ENCODE peak calls at places on chromosomes 5 and 9, in eight cellular contexts. One of them, this sample, is unnamed.

GRCh38 chr5:64180661-64181343 is 15.2 kb downstream of the RNF180 start:
- DNase-seq in ACHN: no peak
- DNase-seq in Ammon's horn: no peak
- DNase-seq in cerebellum: no peak
- DNase-seq in AML-193: no peak
- DNase-seq in breast epithelium: no peak
- DNase-seq in naive thymus-derived CD4-positive, alpha-beta T cell: no peak
- DNase-seq in GM12878: no peak
- DNase-seq in this sample: no peak

GRCh38 chr5:154368041-154368800 is 77.6 kb upstream of the SAP30L start:
- DNase-seq in breast epithelium: no peak
- DNase-seq in naive thymus-derived CD4-positive, alpha-beta T cell: no peak
- DNase-seq in AML-193: no peak
- DNase-seq in ACHN: peak
- DNase-seq in cerebellum: no peak
- DNase-seq in GM12878: no peak
- DNase-seq in Ammon's horn: no peak
- DNase-seq in this sample: no peak

GRCh38 chr5:45696206-45696836 is at the start of gene HCN1:
- DNase-seq in AML-193: no peak
- DNase-seq in Ammon's horn: peak
- DNase-seq in GM12878: no peak
- DNase-seq in cerebellum: peak
- DNase-seq in breast epithelium: peak
- DNase-seq in ACHN: peak
- DNase-seq in naive thymus-derived CD4-positive, alpha-beta T cell: no peak
- DNase-seq in this sample: no peak

GRCh38 chr9:71765693-71766092 is 2.6 kb downstream of the CEMIP2 start:
- DNase-seq in ACHN: no peak
- DNase-seq in breast epithelium: no peak
- DNase-seq in GM12878: no peak
- DNase-seq in naive thymus-derived CD4-positive, alpha-beta T cell: no peak
- DNase-seq in cerebellum: no peak
- DNase-seq in Ammon's horn: no peak
- DNase-seq in AML-193: no peak
- DNase-seq in this sample: no peak

GRCh38 chr5:156477196-156477595 is 150.2 kb downstream of the SGCD start:
- DNase-seq in Ammon's horn: no peak
- DNase-seq in cerebellum: no peak
- DNase-seq in naive thymus-derived CD4-positive, alpha-beta T cell: no peak
- DNase-seq in ACHN: no peak
- DNase-seq in GM12878: no peak
- DNase-seq in AML-193: no peak
- DNase-seq in breast epithelium: no peak
- DNase-seq in this sample: no peak

GRCh38 chr5:17132444-17133083 is 84.9 kb upstream of the BASP1 start:
- DNase-seq in breast epithelium: no peak
- DNase-seq in naive thymus-derived CD4-positive, alpha-beta T cell: no peak
- DNase-seq in ACHN: peak
- DNase-seq in Ammon's horn: peak
- DNase-seq in cerebellum: peak
- DNase-seq in AML-193: peak
- DNase-seq in GM12878: no peak
- DNase-seq in this sample: no peak

GRCh38 chr9:77802064-77802463 is 153.9 kb upstream of the GNA14 start:
- DNase-seq in breast epithelium: no peak
- DNase-seq in ACHN: no peak
- DNase-seq in Ammon's horn: no peak
- DNase-seq in naive thymus-derived CD4-positive, alpha-beta T cell: no peak
- DNase-seq in GM12878: no peak
- DNase-seq in cerebellum: no peak
- DNase-seq in AML-193: no peak
- DNase-seq in this sample: no peak

GRCh38 chr5:135450957-135451356 is 1.2 kb downstream of the TIFAB start:
- DNase-seq in cerebellum: no peak
- DNase-seq in Ammon's horn: no peak
- DNase-seq in AML-193: no peak
- DNase-seq in GM12878: no peak
- DNase-seq in ACHN: no peak
- DNase-seq in naive thymus-derived CD4-positive, alpha-beta T cell: no peak
- DNase-seq in breast epithelium: no peak
- DNase-seq in this sample: no peak

GRCh38 chr9:27749838-27750237 is 176.6 kb upstream of the C9orf72 start:
- DNase-seq in ACHN: no peak
- DNase-seq in cerebellum: no peak
- DNase-seq in GM12878: no peak
- DNase-seq in Ammon's horn: peak
- DNase-seq in AML-193: no peak
- DNase-seq in breast epithelium: no peak
- DNase-seq in naive thymus-derived CD4-positive, alpha-beta T cell: no peak
- DNase-seq in this sample: no peak

GRCh38 chr5:1002836-1003235 is 5.8 kb upstream of the NKD2 start:
- DNase-seq in breast epithelium: no peak
- DNase-seq in cerebellum: no peak
- DNase-seq in AML-193: no peak
- DNase-seq in ACHN: no peak
- DNase-seq in Ammon's horn: no peak
- DNase-seq in GM12878: no peak
- DNase-seq in naive thymus-derived CD4-positive, alpha-beta T cell: no peak
- DNase-seq in this sample: no peak

GRCh38 chr5:78586251-78586650 is 62.3 kb downstream of the LHFPL2 start:
- DNase-seq in GM12878: no peak
- DNase-seq in AML-193: peak
- DNase-seq in breast epithelium: no peak
- DNase-seq in Ammon's horn: peak
- DNase-seq in naive thymus-derived CD4-positive, alpha-beta T cell: no peak
- DNase-seq in ACHN: peak
- DNase-seq in cerebellum: no peak
- DNase-seq in this sample: no peak

GRCh38 chr5:118857700-118858099 is 130.6 kb downstream of the DTWD2 start:
- DNase-seq in Ammon's horn: no peak
- DNase-seq in cerebellum: no peak
- DNase-seq in GM12878: no peak
- DNase-seq in AML-193: peak
- DNase-seq in naive thymus-derived CD4-positive, alpha-beta T cell: no peak
- DNase-seq in breast epithelium: no peak
- DNase-seq in ACHN: no peak
- DNase-seq in this sample: no peak

GRCh38 chr5:14017904-14018303 is 73.4 kb upstream of the DNAH5 start:
- DNase-seq in AML-193: no peak
- DNase-seq in ACHN: no peak
- DNase-seq in breast epithelium: no peak
- DNase-seq in GM12878: no peak
- DNase-seq in cerebellum: no peak
- DNase-seq in Ammon's horn: no peak
- DNase-seq in naive thymus-derived CD4-positive, alpha-beta T cell: no peak
- DNase-seq in this sample: no peak

GRCh38 chr5:85049020-85049419 is 664.3 kb upstream of the EDIL3 start:
- DNase-seq in cerebellum: no peak
- DNase-seq in ACHN: peak
- DNase-seq in naive thymus-derived CD4-positive, alpha-beta T cell: no peak
- DNase-seq in breast epithelium: no peak
- DNase-seq in Ammon's horn: peak
- DNase-seq in GM12878: no peak
- DNase-seq in AML-193: no peak
- DNase-seq in this sample: no peak

GRCh38 chr9:127608104-127608966 is 3.7 kb upstream of the STXBP1 start:
- DNase-seq in Ammon's horn: peak
- DNase-seq in GM12878: no peak
- DNase-seq in cerebellum: peak
- DNase-seq in breast epithelium: peak
- DNase-seq in AML-193: peak
- DNase-seq in ACHN: peak
- DNase-seq in naive thymus-derived CD4-positive, alpha-beta T cell: peak
- DNase-seq in this sample: peak

GRCh38 chr9:133103183-133103986 is 17.7 kb downstream of the RALGDS start:
- DNase-seq in cerebellum: peak
- DNase-seq in GM12878: no peak
- DNase-seq in AML-193: peak
- DNase-seq in ACHN: peak
- DNase-seq in naive thymus-derived CD4-positive, alpha-beta T cell: peak
- DNase-seq in Ammon's horn: peak
- DNase-seq in breast epithelium: no peak
- DNase-seq in this sample: peak

GRCh38 chr5:77955577-77955976 is 179.4 kb upstream of the TBCA start:
- DNase-seq in cerebellum: no peak
- DNase-seq in Ammon's horn: no peak
- DNase-seq in AML-193: no peak
- DNase-seq in breast epithelium: no peak
- DNase-seq in naive thymus-derived CD4-positive, alpha-beta T cell: no peak
- DNase-seq in GM12878: no peak
- DNase-seq in ACHN: no peak
- DNase-seq in this sample: no peak

GRCh38 chr5:115962239-115962564 is at the start of gene LVRN:
- DNase-seq in GM12878: no peak
- DNase-seq in cerebellum: no peak
- DNase-seq in AML-193: no peak
- DNase-seq in breast epithelium: no peak
- DNase-seq in Ammon's horn: no peak
- DNase-seq in naive thymus-derived CD4-positive, alpha-beta T cell: no peak
- DNase-seq in ACHN: no peak
- DNase-seq in this sample: no peak

GRCh38 chr9:127570533-127571111 is 41.5 kb upstream of the STXBP1 start:
- DNase-seq in AML-193: no peak
- DNase-seq in GM12878: no peak
- DNase-seq in Ammon's horn: no peak
- DNase-seq in naive thymus-derived CD4-positive, alpha-beta T cell: no peak
- DNase-seq in breast epithelium: no peak
- DNase-seq in ACHN: peak
- DNase-seq in cerebellum: no peak
- DNase-seq in this sample: no peak

GRCh38 chr5:29587806-29588205 is 1605.7 kb upstream of the CDH6 start:
- DNase-seq in breast epithelium: no peak
- DNase-seq in ACHN: no peak
- DNase-seq in cerebellum: no peak
- DNase-seq in AML-193: no peak
- DNase-seq in Ammon's horn: no peak
- DNase-seq in GM12878: no peak
- DNase-seq in naive thymus-derived CD4-positive, alpha-beta T cell: no peak
- DNase-seq in this sample: no peak

GRCh38 chr5:94793113-94793815 is 174.8 kb downstream of the SLF1 start:
- DNase-seq in ACHN: no peak
- DNase-seq in AML-193: peak
- DNase-seq in Ammon's horn: peak
- DNase-seq in naive thymus-derived CD4-positive, alpha-beta T cell: peak
- DNase-seq in cerebellum: no peak
- DNase-seq in GM12878: peak
- DNase-seq in breast epithelium: no peak
- DNase-seq in this sample: peak

GRCh38 chr9:118252027-118252426 is 547.8 kb downstream of the TLR4 start:
- DNase-seq in AML-193: no peak
- DNase-seq in naive thymus-derived CD4-positive, alpha-beta T cell: no peak
- DNase-seq in ACHN: no peak
- DNase-seq in GM12878: no peak
- DNase-seq in Ammon's horn: no peak
- DNase-seq in cerebellum: no peak
- DNase-seq in breast epithelium: no peak
- DNase-seq in this sample: no peak

GRCh38 chr9:130319944-130320696 is 54.6 kb downstream of the HMCN2 start:
- DNase-seq in GM12878: no peak
- DNase-seq in ACHN: no peak
- DNase-seq in cerebellum: no peak
- DNase-seq in Ammon's horn: no peak
- DNase-seq in AML-193: no peak
- DNase-seq in naive thymus-derived CD4-positive, alpha-beta T cell: no peak
- DNase-seq in breast epithelium: no peak
- DNase-seq in this sample: no peak

GRCh38 chr9:130745829-130746228 is 52.2 kb downstream of the EXOSC2 start:
- DNase-seq in naive thymus-derived CD4-positive, alpha-beta T cell: no peak
- DNase-seq in breast epithelium: no peak
- DNase-seq in GM12878: no peak
- DNase-seq in ACHN: no peak
- DNase-seq in cerebellum: no peak
- DNase-seq in AML-193: no peak
- DNase-seq in Ammon's horn: no peak
- DNase-seq in this sample: no peak

GRCh38 chr9:116646661-116647514 is 40.2 kb upstream of the TRIM32 start:
- DNase-seq in ACHN: peak
- DNase-seq in Ammon's horn: peak
- DNase-seq in GM12878: no peak
- DNase-seq in breast epithelium: no peak
- DNase-seq in naive thymus-derived CD4-positive, alpha-beta T cell: no peak
- DNase-seq in AML-193: peak
- DNase-seq in cerebellum: peak
- DNase-seq in this sample: no peak

GRCh38 chr5:148033138-148033537 is 30.6 kb upstream of the SPINK5 start:
- DNase-seq in ACHN: no peak
- DNase-seq in AML-193: no peak
- DNase-seq in cerebellum: no peak
- DNase-seq in naive thymus-derived CD4-positive, alpha-beta T cell: no peak
- DNase-seq in breast epithelium: no peak
- DNase-seq in Ammon's horn: no peak
- DNase-seq in GM12878: no peak
- DNase-seq in this sample: no peak

GRCh38 chr5:125023673-125024072 is 277.2 kb upstream of the ZNF608 start:
- DNase-seq in Ammon's horn: no peak
- DNase-seq in AML-193: no peak
- DNase-seq in GM12878: no peak
- DNase-seq in naive thymus-derived CD4-positive, alpha-beta T cell: no peak
- DNase-seq in ACHN: no peak
- DNase-seq in breast epithelium: no peak
- DNase-seq in cerebellum: no peak
- DNase-seq in this sample: no peak

GRCh38 chr5:1552469-1553255 is 28.9 kb upstream of the LPCAT1 start:
- DNase-seq in ACHN: no peak
- DNase-seq in cerebellum: peak
- DNase-seq in AML-193: no peak
- DNase-seq in GM12878: no peak
- DNase-seq in breast epithelium: no peak
- DNase-seq in naive thymus-derived CD4-positive, alpha-beta T cell: no peak
- DNase-seq in Ammon's horn: peak
- DNase-seq in this sample: no peak

GRCh38 chr5:96997265-96997859 is 61.5 kb downstream of the LNPEP start:
- DNase-seq in ACHN: peak
- DNase-seq in naive thymus-derived CD4-positive, alpha-beta T cell: peak
- DNase-seq in Ammon's horn: peak
- DNase-seq in cerebellum: peak
- DNase-seq in AML-193: peak
- DNase-seq in breast epithelium: no peak
- DNase-seq in GM12878: no peak
- DNase-seq in this sample: no peak